ENCODE peak calls at places on chromosomes 13 and 19, in seven cellular contexts. One of them, this sample, is unnamed.

GRCh38 chr19:17681505-17682125 is 6.5 kb downstream of the UNC13A start:
- DNase-seq in heart left ventricle: peak; percentile 42
- DNase-seq in breast epithelium: no peak
- DNase-seq in K562: peak; percentile 91
- DNase-seq in body of pancreas: no peak
- DNase-seq in IMR-90: peak; percentile 56
- DNase-seq in ovary: peak; percentile 67
- DNase-seq in this sample: no peak

GRCh38 chr19:55585658-55586339 is 5.2 kb upstream of the ZNF579 start:
- DNase-seq in heart left ventricle: peak; percentile 88
- DNase-seq in breast epithelium: peak; percentile 66
- DNase-seq in K562: peak; percentile 52
- DNase-seq in body of pancreas: peak; percentile 82
- DNase-seq in IMR-90: peak; percentile 63
- DNase-seq in ovary: peak; percentile 87
- DNase-seq in this sample: peak; percentile 65

GRCh38 chr19:4694211-4694987 is 24.3 kb upstream of the MYDGF start:
- DNase-seq in heart left ventricle: no peak
- DNase-seq in breast epithelium: peak; percentile 92
- DNase-seq in K562: peak; percentile 54
- DNase-seq in body of pancreas: peak; percentile 80
- DNase-seq in IMR-90: peak; percentile 94
- DNase-seq in ovary: no peak
- DNase-seq in this sample: peak; percentile 53

GRCh38 chr19:5592531-5592930 is 24.8 kb upstream of the TINCR start:
- DNase-seq in heart left ventricle: no peak
- DNase-seq in breast epithelium: no peak
- DNase-seq in K562: no peak
- DNase-seq in body of pancreas: no peak
- DNase-seq in IMR-90: no peak
- DNase-seq in ovary: no peak
- DNase-seq in this sample: no peak

GRCh38 chr19:16930753-16931152 is 42.0 kb downstream of the F2RL3 start:
- DNase-seq in heart left ventricle: no peak
- DNase-seq in breast epithelium: no peak
- DNase-seq in K562: no peak
- DNase-seq in body of pancreas: no peak
- DNase-seq in IMR-90: no peak
- DNase-seq in ovary: no peak
- DNase-seq in this sample: no peak

GRCh38 chr13:88183440-88183839 is 512.3 kb downstream of the SLITRK5 start:
- DNase-seq in heart left ventricle: no peak
- DNase-seq in breast epithelium: no peak
- DNase-seq in K562: no peak
- DNase-seq in body of pancreas: no peak
- DNase-seq in IMR-90: no peak
- DNase-seq in ovary: no peak
- DNase-seq in this sample: no peak

GRCh38 chr13:109873351-109874123 is 87.2 kb upstream of the IRS2 start:
- DNase-seq in heart left ventricle: no peak
- DNase-seq in breast epithelium: no peak
- DNase-seq in K562: no peak
- DNase-seq in body of pancreas: no peak
- DNase-seq in IMR-90: no peak
- DNase-seq in ovary: no peak
- DNase-seq in this sample: no peak

GRCh38 chr19:5036733-5037681 is 68.1 kb downstream of the KDM4B start:
- DNase-seq in heart left ventricle: no peak
- DNase-seq in breast epithelium: no peak
- DNase-seq in K562: no peak
- DNase-seq in body of pancreas: no peak
- DNase-seq in IMR-90: peak; percentile 72
- DNase-seq in ovary: peak; percentile 53
- DNase-seq in this sample: no peak

GRCh38 chr13:23610187-23610576 is 40.0 kb downstream of the TNFRSF19 start:
- DNase-seq in heart left ventricle: no peak
- DNase-seq in breast epithelium: no peak
- DNase-seq in K562: no peak
- DNase-seq in body of pancreas: no peak
- DNase-seq in IMR-90: peak; percentile 35
- DNase-seq in ovary: no peak
- DNase-seq in this sample: no peak

GRCh38 chr19:58001895-58002369 is 688 bp downstream of the ZNF606 start:
- DNase-seq in heart left ventricle: no peak
- DNase-seq in breast epithelium: no peak
- DNase-seq in K562: no peak
- DNase-seq in body of pancreas: no peak
- DNase-seq in IMR-90: peak; percentile 5
- DNase-seq in ovary: no peak
- DNase-seq in this sample: no peak

GRCh38 chr19:14369399-14370168 is 11.7 kb upstream of the ADGRE5 start:
- DNase-seq in heart left ventricle: peak; percentile 63
- DNase-seq in breast epithelium: peak; percentile 34
- DNase-seq in K562: no peak
- DNase-seq in body of pancreas: no peak
- DNase-seq in IMR-90: peak; percentile 64
- DNase-seq in ovary: no peak
- DNase-seq in this sample: no peak

GRCh38 chr13:102983496-102983895 is 82.7 kb downstream of the SLC10A2 start:
- DNase-seq in heart left ventricle: no peak
- DNase-seq in breast epithelium: no peak
- DNase-seq in K562: no peak
- DNase-seq in body of pancreas: no peak
- DNase-seq in IMR-90: no peak
- DNase-seq in ovary: no peak
- DNase-seq in this sample: no peak

GRCh38 chr19:50537769-50538230 is 24.1 kb upstream of the ASPDH start:
- DNase-seq in heart left ventricle: peak; percentile 72
- DNase-seq in breast epithelium: no peak
- DNase-seq in K562: peak; percentile 87
- DNase-seq in body of pancreas: peak; percentile 64
- DNase-seq in IMR-90: peak; percentile 71
- DNase-seq in ovary: peak; percentile 40
- DNase-seq in this sample: peak; percentile 43

GRCh38 chr19:45368737-45369340 is 1.5 kb downstream of the ERCC2 start:
- DNase-seq in heart left ventricle: no peak
- DNase-seq in breast epithelium: no peak
- DNase-seq in K562: peak; percentile 19
- DNase-seq in body of pancreas: no peak
- DNase-seq in IMR-90: no peak
- DNase-seq in ovary: no peak
- DNase-seq in this sample: no peak

GRCh38 chr19:11264452-11265176 is 2.3 kb upstream of the DOCK6 start:
- DNase-seq in heart left ventricle: peak; percentile 81
- DNase-seq in breast epithelium: peak; percentile 75
- DNase-seq in K562: peak; percentile 12
- DNase-seq in body of pancreas: peak; percentile 47
- DNase-seq in IMR-90: no peak
- DNase-seq in ovary: no peak
- DNase-seq in this sample: peak; percentile 23

GRCh38 chr19:8468124-8468523 is 23.3 kb downstream of the HNRNPM start:
- DNase-seq in heart left ventricle: no peak
- DNase-seq in breast epithelium: no peak
- DNase-seq in K562: no peak
- DNase-seq in body of pancreas: no peak
- DNase-seq in IMR-90: no peak
- DNase-seq in ovary: no peak
- DNase-seq in this sample: no peak

GRCh38 chr19:37872383-37872782 is 34.0 kb downstream of the WDR87 start:
- DNase-seq in heart left ventricle: no peak
- DNase-seq in breast epithelium: no peak
- DNase-seq in K562: no peak
- DNase-seq in body of pancreas: no peak
- DNase-seq in IMR-90: peak; percentile 7
- DNase-seq in ovary: no peak
- DNase-seq in this sample: no peak

DNA sequence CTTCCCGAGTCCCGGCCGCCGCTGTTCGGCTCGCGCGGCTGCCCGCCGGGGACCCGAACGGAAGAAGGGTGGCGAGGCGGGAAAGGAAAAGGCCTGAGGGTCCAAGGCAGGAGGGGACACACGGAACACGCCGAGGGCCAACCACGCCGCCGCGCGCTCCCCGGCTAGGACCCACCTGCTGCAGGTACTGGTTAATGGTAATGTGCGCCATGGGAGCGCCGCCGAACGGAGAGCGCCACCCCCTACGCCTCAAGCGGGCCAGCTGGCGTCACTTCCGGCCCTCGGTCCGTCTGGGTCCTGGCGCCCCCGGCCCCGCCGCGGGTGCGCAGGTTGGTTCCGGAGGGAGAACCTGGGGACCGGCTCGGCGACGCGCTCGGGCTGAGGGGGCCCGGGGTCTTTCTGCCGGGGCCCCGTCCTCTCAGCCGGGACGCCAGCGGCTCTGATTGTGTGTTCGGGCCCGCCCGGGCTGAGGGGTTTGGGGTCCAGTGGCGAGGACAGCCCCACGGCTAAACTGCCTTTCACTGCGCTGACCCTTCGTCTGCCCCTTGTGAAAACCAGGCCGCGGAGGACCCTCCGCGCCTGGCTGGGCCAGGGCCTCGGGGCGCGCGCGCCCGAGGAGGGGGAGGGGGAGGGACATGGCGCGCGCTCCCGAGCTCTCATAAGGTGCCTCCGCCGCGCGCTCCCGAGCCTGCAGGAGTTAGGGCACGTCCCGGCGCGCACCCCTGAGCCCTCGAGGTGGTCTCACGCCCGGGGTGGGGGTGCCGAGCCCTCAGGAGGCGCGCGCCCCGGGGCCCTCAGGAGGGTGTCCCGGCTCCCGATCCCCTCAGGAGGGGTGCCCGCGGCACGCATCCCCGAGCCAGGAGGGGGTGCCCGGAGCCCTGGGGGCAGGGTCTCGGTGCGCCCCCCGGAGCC is at the start of gene PCID2:
- DNase-seq in heart left ventricle: peak; percentile 90
- DNase-seq in breast epithelium: peak; percentile 84
- DNase-seq in K562: peak; percentile 75
- DNase-seq in body of pancreas: peak; percentile 91
- DNase-seq in IMR-90: peak; percentile 84
- DNase-seq in ovary: peak; percentile 94
- DNase-seq in this sample: peak; percentile 85
- TF ChIP-seq POLR2A in heart left ventricle: peak; percentile 69
- TF ChIP-seq POLR2A in breast epithelium: peak; percentile 59
- TF ChIP-seq POLR2A in K562: peak; percentile 88
- TF ChIP-seq POLR2A in body of pancreas: peak; percentile 86
- TF ChIP-seq POLR2A in IMR-90: no peak
- TF ChIP-seq POLR2A in ovary: peak; percentile 87
- TF ChIP-seq POLR2A in this sample: peak; percentile 76

DNA sequence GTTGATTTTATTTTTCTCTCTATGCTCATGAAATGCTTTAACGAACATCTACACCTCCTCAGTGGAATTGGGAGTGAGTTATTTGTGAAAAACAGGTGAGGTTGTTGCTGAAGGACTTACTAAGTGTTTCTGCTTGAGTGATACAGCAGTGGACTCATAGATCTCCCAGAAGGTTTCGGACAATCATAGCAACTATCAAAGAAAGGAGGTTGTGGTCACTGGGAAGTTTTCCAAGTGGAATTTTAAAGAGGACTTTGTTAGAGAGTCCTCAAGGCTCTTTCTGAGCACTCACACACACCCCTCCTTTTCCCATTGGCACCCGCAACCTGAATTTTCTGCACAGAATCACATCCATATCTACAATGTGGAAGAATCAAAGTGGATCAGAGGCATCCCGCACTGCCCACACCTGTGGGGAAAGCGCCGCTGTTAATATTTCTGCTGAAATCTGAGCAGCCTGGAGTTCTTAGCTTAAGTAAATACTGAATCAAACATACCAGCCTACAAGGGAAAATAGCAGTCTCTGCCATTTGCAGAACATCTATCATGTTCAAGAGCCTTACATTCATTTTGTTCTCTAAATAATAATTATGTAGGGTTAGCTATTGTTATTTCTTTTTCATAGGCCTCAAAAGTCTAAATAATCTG is 719.4 kb downstream of the DIAPH3 start:
- DNase-seq in heart left ventricle: no peak
- DNase-seq in breast epithelium: no peak
- DNase-seq in K562: no peak
- DNase-seq in body of pancreas: no peak
- DNase-seq in IMR-90: no peak
- DNase-seq in ovary: no peak
- DNase-seq in this sample: no peak
- H3K27ac ChIP-seq in heart left ventricle: peak overlapping the region; percentile 49
- H3K27ac ChIP-seq in breast epithelium: no peak overlapping the region
- H3K27ac ChIP-seq in K562: no peak overlapping the region
- H3K27ac ChIP-seq in body of pancreas: no peak overlapping the region
- H3K27ac ChIP-seq in IMR-90: no peak overlapping the region
- H3K27ac ChIP-seq in ovary: no peak overlapping the region
- H3K27ac ChIP-seq in this sample: no peak overlapping the region

GRCh38 chr19:51887522-51888498 is at the start of gene ZNF577:
- DNase-seq in heart left ventricle: peak; percentile 94
- DNase-seq in breast epithelium: peak; percentile 80
- DNase-seq in K562: no peak
- DNase-seq in body of pancreas: peak; percentile 82
- DNase-seq in IMR-90: peak; percentile 93
- DNase-seq in ovary: peak; percentile 92
- DNase-seq in this sample: peak; percentile 89
- TF ChIP-seq POLR2A in heart left ventricle: no peak
- TF ChIP-seq POLR2A in breast epithelium: no peak
- TF ChIP-seq POLR2A in K562: no peak
- TF ChIP-seq POLR2A in body of pancreas: peak; percentile 63
- TF ChIP-seq POLR2A in IMR-90: peak; percentile 37
- TF ChIP-seq POLR2A in ovary: peak; percentile 41
- TF ChIP-seq POLR2A in this sample: peak; percentile 32

GRCh38 chr13:95180513-95181245 is 120.6 kb downstream of the ABCC4 start:
- DNase-seq in heart left ventricle: no peak
- DNase-seq in breast epithelium: no peak
- DNase-seq in K562: no peak
- DNase-seq in body of pancreas: peak; percentile 22
- DNase-seq in IMR-90: no peak
- DNase-seq in ovary: no peak
- DNase-seq in this sample: no peak

GRCh38 chr13:95184317-95184716 is 116.9 kb downstream of the ABCC4 start:
- DNase-seq in heart left ventricle: no peak
- DNase-seq in breast epithelium: no peak
- DNase-seq in K562: no peak
- DNase-seq in body of pancreas: no peak
- DNase-seq in IMR-90: no peak
- DNase-seq in ovary: no peak
- DNase-seq in this sample: no peak

GRCh38 chr13:95185311-95185710 is 115.9 kb downstream of the ABCC4 start:
- DNase-seq in heart left ventricle: no peak
- DNase-seq in breast epithelium: no peak
- DNase-seq in K562: no peak
- DNase-seq in body of pancreas: no peak
- DNase-seq in IMR-90: no peak
- DNase-seq in ovary: no peak
- DNase-seq in this sample: no peak

GRCh38 chr13:95182570-95183285 is 118.5 kb downstream of the ABCC4 start:
- DNase-seq in heart left ventricle: no peak
- DNase-seq in breast epithelium: no peak
- DNase-seq in K562: no peak
- DNase-seq in body of pancreas: no peak
- DNase-seq in IMR-90: no peak
- DNase-seq in ovary: no peak
- DNase-seq in this sample: no peak

DNA sequence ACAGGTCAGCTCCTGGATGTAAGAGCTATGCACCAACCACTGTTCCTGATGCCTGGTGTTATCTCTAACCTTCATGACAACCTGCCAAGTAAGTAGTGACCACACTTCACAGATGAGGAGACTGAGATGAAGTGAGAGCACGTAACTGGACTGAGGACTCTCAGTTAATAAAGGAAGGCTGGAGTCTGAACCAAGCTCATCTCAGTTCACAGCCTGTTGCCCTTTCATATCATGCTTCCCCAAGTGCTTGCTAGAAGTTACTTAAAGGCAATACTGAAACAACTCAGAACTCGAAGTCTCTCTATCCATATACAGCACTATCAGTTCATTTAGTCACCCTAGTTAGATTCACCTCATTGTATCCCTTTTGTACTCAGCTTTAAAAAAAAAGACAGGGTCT is 119.7 kb downstream of the ABCC4 start:
- DNase-seq in heart left ventricle: no peak
- DNase-seq in breast epithelium: no peak
- DNase-seq in K562: no peak
- DNase-seq in body of pancreas: no peak
- DNase-seq in IMR-90: no peak
- DNase-seq in ovary: no peak
- DNase-seq in this sample: no peak
- H3K27ac ChIP-seq in heart left ventricle: no peak overlapping the region
- H3K27ac ChIP-seq in breast epithelium: no peak overlapping the region
- H3K27ac ChIP-seq in K562: no peak overlapping the region
- H3K27ac ChIP-seq in body of pancreas: no peak overlapping the region
- H3K27ac ChIP-seq in IMR-90: no peak overlapping the region
- H3K27ac ChIP-seq in ovary: no peak overlapping the region
- H3K27ac ChIP-seq in this sample: no peak overlapping the region

This sample was measured in prostate gland.